ENCODE peak calls at places on chromosome 4, in six cellular contexts. S, C, N, J, X and F are unnamed samples. For H3K4me1 and H3K9me3, the result is how much of the 10 kb centered on the place peaks cover.

GRCh38 chr4:97252615-97253154 is 890.6 kb downstream of the STPG2 start:
- DNase-seq in S (no peak), C (no peak), N (no peak), J (no peak), X (no peak), F (no peak)

GRCh38 chr4:3451956-3452355 is 10.2 kb downstream of the HGFAC start:
- DNase-seq in S (no peak), C (no peak), N (no peak), J (no peak), X (no peak), F (no peak)

GRCh38 chr4:68326146-68326545 is 23.7 kb downstream of the YTHDC1 start:
- DNase-seq in S (no peak), C (no peak), N (no peak), J (no peak), X (no peak), F (no peak)

GRCh38 chr4:40306991-40307390 is 28.1 kb upstream of the CHRNA9 start:
- DNase-seq in S (no peak), C (no peak), N (no peak), J (no peak), X (no peak), F (no peak)

GRCh38 chr4:10098770-10099139 is 17.8 kb downstream of the WDR1 start:
- DNase-seq in S (no peak), C (no peak), N (no peak), J (no peak), X (no peak), F (no peak)

GRCh38 chr4:102586644-102587021 is 85.5 kb downstream of the NFKB1 start:
- DNase-seq in S (no peak), C (no peak), N (no peak), J (no peak), X (no peak), F (no peak)

GRCh38 chr4:68432320-68432719 is 14.9 kb upstream of the TMPRSS11E start:
- DNase-seq in S (no peak), C (no peak), N (no peak), J (no peak), X (no peak), F (no peak)

GRCh38 chr4:16516796-16517413 is 290.6 kb upstream of the TAPT1 start:
- DNase-seq in S (peak), C (peak), N (no peak), J (no peak), X (no peak), F (no peak)

GRCh38 chr4:13208558-13209193 is 275.5 kb downstream of the RAB28 start:
- DNase-seq in S (no peak), C (no peak), N (peak), J (no peak), X (no peak), F (no peak)

GRCh38 chr4:87025023-87025613 is 90.3 kb downstream of the AFF1 start:
- DNase-seq in S (no peak), C (no peak), N (no peak), J (no peak), X (no peak), F (no peak)

GRCh38 chr4:113444386-113444785 is 317.2 kb downstream of the CAMK2D start:
- DNase-seq in S (no peak), C (no peak), N (no peak), J (no peak), X (no peak), F (no peak)

GRCh38 chr4:117093581-117093980 is 8.2 kb upstream of the TRAM1L1 start:
- DNase-seq in S (no peak), C (no peak), N (no peak), J (no peak), X (no peak), F (no peak)

GRCh38 chr4:101977096-101977495 is 186.6 kb downstream of the BANK1 start:
- DNase-seq in S (peak), C (peak), N (peak), J (no peak), X (no peak), F (no peak)

DNA sequence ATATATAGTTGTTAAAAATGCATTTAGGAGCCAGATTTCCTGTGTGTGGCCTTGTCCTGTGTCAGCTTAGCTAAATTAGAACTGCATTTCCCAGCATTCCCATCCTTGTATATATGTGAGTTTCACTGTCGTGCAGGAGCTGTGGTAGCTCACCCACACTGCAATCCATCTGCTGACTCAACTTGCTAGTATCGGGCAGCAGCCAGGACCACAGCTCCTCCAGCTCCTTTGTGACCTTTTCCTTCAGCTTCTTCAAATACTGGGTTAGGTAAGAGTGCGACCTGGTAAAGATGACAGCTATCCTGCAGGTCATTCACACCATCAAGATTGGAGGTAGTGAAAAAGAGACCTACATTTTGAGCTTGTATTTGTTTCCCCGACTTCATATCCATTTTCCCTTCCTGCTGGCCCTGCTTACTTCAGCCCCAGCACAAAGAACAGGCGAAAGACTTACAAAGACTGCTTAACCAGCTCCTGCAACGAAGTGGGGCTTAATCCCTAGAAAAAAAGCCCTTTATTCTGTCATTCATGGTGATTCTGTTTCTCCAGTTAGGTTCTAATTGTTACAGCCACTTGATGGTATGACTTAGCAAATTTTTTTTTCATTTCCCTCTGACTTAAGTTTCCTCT is 11.4 kb downstream of the ASIC5 start:
- DNase-seq in S (no peak), C (no peak), N (peak), J (no peak), X (no peak), F (peak)
- H3K4me1 ChIP-seq in S (under half), C (under half), N (under half), J (under half), X (under half), F (under half)

GRCh38 chr4:88724406-88724805 is 26.8 kb upstream of the NAP1L5 start:
- DNase-seq in S (no peak), C (no peak), N (no peak), J (no peak), X (no peak), F (no peak)

GRCh38 chr4:88725986-88726385 is 28.4 kb upstream of the NAP1L5 start:
- DNase-seq in S (no peak), C (no peak), N (no peak), J (no peak), X (no peak), F (no peak)

GRCh38 chr4:88722276-88722780 is 24.7 kb upstream of the NAP1L5 start:
- DNase-seq in S (no peak), C (no peak), N (no peak), J (no peak), X (peak), F (no peak)

GRCh38 chr4:88722828-88723227 is 25.2 kb upstream of the NAP1L5 start:
- DNase-seq in S (no peak), C (no peak), N (no peak), J (no peak), X (peak), F (no peak)

DNA sequence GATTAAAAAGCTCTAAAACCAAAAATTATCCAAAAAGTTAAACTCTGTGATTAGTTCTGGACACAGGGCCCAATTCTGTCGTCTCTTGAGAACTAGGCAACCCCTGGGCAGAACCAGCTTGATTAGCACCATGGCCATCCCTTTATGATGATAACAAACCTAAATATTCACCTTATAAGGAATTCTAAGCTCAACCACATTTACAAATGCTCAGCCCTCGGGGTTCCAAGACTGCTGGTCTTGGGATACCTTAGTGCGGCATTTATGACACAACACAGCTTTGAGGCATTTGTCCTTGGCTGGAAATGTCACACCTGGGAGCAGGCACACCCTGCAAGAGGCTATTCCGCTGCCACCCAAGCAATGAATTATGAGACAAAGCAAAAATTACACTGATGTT is 27.5 kb upstream of the NAP1L5 start:
- DNase-seq in S (no peak), C (no peak), N (no peak), J (no peak), X (no peak), F (no peak)
- H3K9me3 ChIP-seq in S (under half), C (under half), N (under half), J (under half), X (under half), F (under half)

DNA sequence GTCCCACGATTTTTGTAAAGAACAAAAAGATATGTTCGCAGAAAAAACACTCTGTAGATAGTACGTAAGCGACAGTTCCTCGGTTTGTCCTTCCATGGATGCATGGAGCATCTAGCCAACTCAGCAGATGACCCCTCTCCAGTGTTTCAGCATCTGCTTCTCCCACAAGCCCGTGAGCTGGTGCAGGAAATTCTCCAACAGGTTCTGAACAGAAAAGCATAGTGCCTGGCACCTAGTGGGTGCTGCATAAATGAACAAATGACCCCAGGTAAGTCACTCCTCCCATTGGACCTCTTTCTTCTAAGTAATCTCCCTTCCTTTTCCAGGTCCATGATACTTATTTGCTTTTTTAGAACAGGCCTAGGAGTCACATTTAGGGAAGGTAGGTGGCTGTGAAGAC is 966 bp upstream of the KIAA0232 start:
- DNase-seq in S (no peak), C (no peak), N (no peak), J (no peak), X (no peak), F (no peak)
- H3K4me3 ChIP-seq in S (no peak), C (peak), N (peak), J (peak), X (peak), F (peak)

GRCh38 chr4:165010487-165010886 is 21.3 kb upstream of the TRIM60 start:
- DNase-seq in S (no peak), C (no peak), N (no peak), J (no peak), X (no peak), F (no peak)
- H3K4me1 ChIP-seq in S (under half), C (under half), N (under half), J (under half), X (under half), F (under half)

GRCh38 chr4:66694716-66695115 is 850.6 kb downstream of the CENPC start:
- DNase-seq in S (no peak), C (no peak), N (no peak), J (no peak), X (no peak), F (no peak)
- H3K9me3 ChIP-seq in S (under half), C (under half), N (under half), J (under half), X (under half), F (under half)